ENCODE peak calls at places on chromosomes 5 and 9, in ten cellular contexts. C is lung, R is A549, M is adrenal gland, T is mucosa of descending colon, O is lower leg skin, V is epithelial cell of proximal tubule, H is GM12878, G is coronary artery, K is astrocyte. D is an unnamed sample.

GRCh38 chr5:157971466-157972324 is 112.8 kb upstream of the CLINT1 start:
- DNase-seq in C (no peak), R (no peak), M (no peak), T (no peak), O (no peak), V (no peak), H (no peak), G (no peak), K (no peak), D (no peak)

GRCh38 chr9:70389642-70390266 is 24.7 kb downstream of the KLF9 start:
- DNase-seq in C (no peak), R (no peak), M (peak), T (no peak), O (no peak), V (no peak), H (no peak), G (no peak), K (peak), D (no peak)

GRCh38 chr9:132768932-132769894 is 98.9 kb downstream of the GTF3C4 start:
- DNase-seq in C (peak), R (peak), M (peak), T (peak), O (no peak), V (no peak), H (peak), G (peak), K (peak), D (peak)

GRCh38 chr9:109421034-109421700 is 76.9 kb downstream of the PTPN3 start:
- DNase-seq in C (no peak), R (no peak), M (no peak), T (no peak), O (no peak), V (no peak), H (no peak), G (no peak), K (no peak), D (no peak)

GRCh38 chr9:13354733-13355132 is 75.2 kb upstream of the MPDZ start:
- DNase-seq in C (no peak), R (no peak), M (no peak), T (no peak), O (no peak), V (no peak), H (no peak), G (no peak), K (peak), D (no peak)

GRCh38 chr5:135155616-135156214 is 121.7 kb upstream of the PITX1 start:
- DNase-seq in C (no peak), R (no peak), M (no peak), T (no peak), O (no peak), V (no peak), H (no peak), G (no peak), K (no peak), D (peak)

GRCh38 chr9:978117-978830 is 1.8 kb downstream of the DMRT3 start:
- DNase-seq in C (no peak), R (no peak), M (no peak), T (no peak), O (no peak), V (no peak), H (no peak), G (no peak), K (no peak), D (no peak)

GRCh38 chr9:93064392-93065124 is 6.1 kb downstream of the SUSD3 start:
- DNase-seq in C (peak), R (no peak), M (no peak), T (peak), O (peak), V (no peak), H (peak), G (no peak), K (peak), D (no peak)

GRCh38 chr5:65190328-65191053 is 291.2 kb downstream of the ADAMTS6 start:
- DNase-seq in C (no peak), R (no peak), M (no peak), T (no peak), O (no peak), V (no peak), H (peak), G (no peak), K (peak), D (no peak)

GRCh38 chr5:56676091-56676768 is 139.1 kb upstream of the MAP3K1 start:
- DNase-seq in C (no peak), R (no peak), M (no peak), T (no peak), O (no peak), V (peak), H (no peak), G (no peak), K (no peak), D (no peak)

GRCh38 chr5:42495908-42496307 is 72.7 kb downstream of the GHR start:
- DNase-seq in C (no peak), R (no peak), M (peak), T (no peak), O (peak), V (no peak), H (no peak), G (no peak), K (no peak), D (no peak)

GRCh38 chr5:22896155-22896554 is 43.0 kb upstream of the CDH12 start:
- DNase-seq in C (no peak), R (no peak), M (no peak), T (no peak), O (no peak), V (no peak), H (no peak), G (no peak), K (no peak), D (no peak)

GRCh38 chr5:56450766-56451165 is 217.6 kb upstream of the ANKRD55 start:
- DNase-seq in C (no peak), R (no peak), M (no peak), T (no peak), O (no peak), V (no peak), H (no peak), G (no peak), K (no peak), D (no peak)

GRCh38 chr9:95796029-95796428 is 79.5 kb upstream of the ERCC6L2 start:
- DNase-seq in C (no peak), R (no peak), M (no peak), T (no peak), O (no peak), V (no peak), H (no peak), G (no peak), K (no peak), D (no peak)

GRCh38 chr9:85741112-85741874 is 461 bp downstream of the AGTPBP1 start:
- DNase-seq in C (peak), R (peak), M (peak), T (peak), O (peak), V (no peak), H (no peak), G (peak), K (peak), D (no peak)

GRCh38 chr5:92527311-92528078 is 1053.5 kb downstream of the NR2F1-AS1 start:
- DNase-seq in C (no peak), R (no peak), M (no peak), T (no peak), O (no peak), V (no peak), H (no peak), G (no peak), K (peak), D (no peak)

GRCh38 chr9:110960288-110960687 is 78.0 kb downstream of the LPAR1 start:
- DNase-seq in C (no peak), R (no peak), M (no peak), T (no peak), O (no peak), V (no peak), H (no peak), G (no peak), K (no peak), D (no peak)

GRCh38 chr9:101478444-101478843 is 42.9 kb upstream of the ALDOB start:
- DNase-seq in C (no peak), R (no peak), M (no peak), T (no peak), O (no peak), V (no peak), H (no peak), G (no peak), K (no peak), D (no peak)

GRCh38 chr9:68750179-68750685 is 45.2 kb downstream of the PIP5K1B start:
- DNase-seq in C (no peak), R (no peak), M (no peak), T (no peak), O (no peak), V (no peak), H (no peak), G (no peak), K (no peak), D (no peak)

GRCh38 chr9:68418259-68418845 is 61.9 kb downstream of the PGM5 start:
- DNase-seq in C (no peak), R (no peak), M (no peak), T (no peak), O (no peak), V (no peak), H (no peak), G (no peak), K (no peak), D (no peak)

GRCh38 chr9:70435948-70436347 is 21.5 kb upstream of the KLF9 start:
- DNase-seq in C (no peak), R (no peak), M (peak), T (no peak), O (no peak), V (no peak), H (no peak), G (no peak), K (peak), D (no peak)

GRCh38 chr9:127210851-127211730 is 53.5 kb upstream of the GARNL3 start:
- DNase-seq in C (no peak), R (no peak), M (no peak), T (no peak), O (no peak), V (no peak), H (no peak), G (no peak), K (no peak), D (no peak)

GRCh38 chr9:130537346-130538050 is 41.9 kb upstream of the FUBP3 start:
- DNase-seq in C (no peak), R (no peak), M (no peak), T (no peak), O (no peak), V (no peak), H (no peak), G (no peak), K (no peak), D (no peak)

GRCh38 chr5:76953551-76954382 is 922 bp downstream of the CRHBP start:
- DNase-seq in C (no peak), R (no peak), M (no peak), T (peak), O (no peak), V (no peak), H (no peak), G (no peak), K (peak), D (no peak)

GRCh38 chr9:114072181-114073140 is 5.6 kb downstream of the AMBP start:
- DNase-seq in C (peak), R (no peak), M (no peak), T (no peak), O (peak), V (no peak), H (no peak), G (peak), K (peak), D (no peak)

GRCh38 chr5:81140942-81141341 is 92.2 kb upstream of the CKMT2 start:
- DNase-seq in C (no peak), R (no peak), M (peak), T (no peak), O (no peak), V (no peak), H (no peak), G (no peak), K (peak), D (no peak)

GRCh38 chr5:157215826-157216167 is 35.2 kb downstream of the ITK start:
- DNase-seq in C (no peak), R (no peak), M (no peak), T (no peak), O (no peak), V (no peak), H (no peak), G (no peak), K (no peak), D (no peak)

GRCh38 chr9:89532478-89532877 is 34.6 kb upstream of the SEMA4D start:
- DNase-seq in C (no peak), R (no peak), M (no peak), T (no peak), O (no peak), V (no peak), H (no peak), G (no peak), K (no peak), D (no peak)

GRCh38 chr5:172918421-172919371 is 40.5 kb upstream of the RPL26L1 start:
- DNase-seq in C (no peak), R (no peak), M (no peak), T (no peak), O (no peak), V (no peak), H (no peak), G (no peak), K (no peak), D (no peak)

GRCh38 chr5:60960591-60960990 is 15.6 kb downstream of the NDUFAF2 start:
- DNase-seq in C (no peak), R (no peak), M (no peak), T (no peak), O (no peak), V (no peak), H (no peak), G (no peak), K (no peak), D (no peak)

GRCh38 chr5:60961685-60962084 is 16.7 kb downstream of the NDUFAF2 start:
- DNase-seq in C (no peak), R (no peak), M (no peak), T (no peak), O (no peak), V (peak), H (no peak), G (no peak), K (peak), D (no peak)

GRCh38 chr5:60958088-60958487 is 13.1 kb downstream of the NDUFAF2 start:
- DNase-seq in C (no peak), R (no peak), M (no peak), T (no peak), O (no peak), V (no peak), H (no peak), G (no peak), K (no peak), D (no peak)

GRCh38 chr5:60958712-60959111 is 13.7 kb downstream of the NDUFAF2 start:
- DNase-seq in C (no peak), R (no peak), M (no peak), T (no peak), O (no peak), V (no peak), H (no peak), G (no peak), K (no peak), D (no peak)

GRCh38 chr5:60959156-60959555 is 14.2 kb downstream of the NDUFAF2 start:
- DNase-seq in C (no peak), R (no peak), M (no peak), T (no peak), O (no peak), V (no peak), H (no peak), G (no peak), K (no peak), D (no peak)
- TF ChIP-seq CTCF in C (no peak), R (peak), M (peak), T (no peak), O (no peak), V (no peak), H (no peak), G (no peak), K (peak), D (peak)

GRCh38 chr5:141101059-141101458 is 786 bp downstream of the PCDHB3 start:
- DNase-seq in C (no peak), R (no peak), M (no peak), T (no peak), O (no peak), V (no peak), H (no peak), G (no peak), K (no peak), D (no peak)

GRCh38 chr5:141105350-141105749 is 5.1 kb downstream of the PCDHB3 start:
- DNase-seq in C (no peak), R (no peak), M (no peak), T (no peak), O (no peak), V (no peak), H (no peak), G (no peak), K (no peak), D (no peak)

GRCh38 chr5:141094481-141095262 is at the start of gene PCDHB2:
- DNase-seq in C (no peak), R (peak), M (no peak), T (no peak), O (no peak), V (no peak), H (no peak), G (no peak), K (peak), D (no peak)

GRCh38 chr5:141095263-141095641 is 837 bp downstream of the PCDHB2 start:
- DNase-seq in C (no peak), R (no peak), M (no peak), T (no peak), O (no peak), V (no peak), H (no peak), G (no peak), K (no peak), D (no peak)

GRCh38 chr5:141100243-141100805 is at the start of gene PCDHB3:
- DNase-seq in C (no peak), R (no peak), M (no peak), T (no peak), O (no peak), V (no peak), H (no peak), G (no peak), K (peak), D (no peak)
- TF ChIP-seq CTCF in C (no peak), R (no peak), M (no peak), T (no peak), O (no peak), V (peak), H (no peak), G (no peak), K (peak), D (no peak)

GRCh38 chr9:123269316-123269715 is 930 bp upstream of the STRBP start:
- DNase-seq in C (no peak), R (no peak), M (no peak), T (no peak), O (no peak), V (no peak), H (no peak), G (no peak), K (no peak), D (no peak)
- TF ChIP-seq CTCF in C (no peak), R (no peak), M (no peak), T (no peak), O (no peak), V (no peak), H (no peak), G (no peak), K (no peak), D (no peak)

DNA sequence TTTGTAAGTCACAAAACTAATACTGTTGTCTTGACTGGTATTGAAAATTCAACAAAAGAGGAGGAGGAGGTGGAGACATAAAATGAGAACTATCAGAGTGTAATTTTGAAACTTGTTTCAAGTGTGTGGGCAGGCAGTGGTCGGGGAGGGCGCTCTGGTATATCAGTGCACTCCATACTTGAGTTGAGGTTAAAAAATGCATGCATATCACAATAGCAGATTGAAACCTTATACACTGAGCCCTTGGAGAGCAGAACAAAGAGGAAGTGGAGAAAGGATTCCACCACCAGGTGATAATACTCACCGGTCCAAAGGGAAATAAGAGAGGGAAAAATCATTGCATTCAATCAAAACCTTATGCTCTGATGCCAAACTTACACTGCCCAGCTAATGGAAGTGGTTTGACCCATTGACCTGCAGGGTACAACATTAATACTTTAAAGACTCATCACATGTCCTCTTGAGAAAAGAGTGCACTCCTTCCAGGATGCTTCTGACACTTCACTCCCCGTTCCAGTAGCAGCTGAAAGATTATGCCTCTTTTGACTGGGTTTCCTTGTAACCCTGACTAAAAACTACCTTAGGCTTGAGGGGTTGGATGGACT is 79.5 kb upstream of the FAM169A start:
- DNase-seq in C (no peak), R (no peak), M (no peak), T (no peak), O (no peak), V (no peak), H (peak), G (no peak), K (no peak), D (no peak)
- TF ChIP-seq CTCF in C (no peak), R (no peak), M (no peak), T (no peak), O (no peak), V (no peak), H (no peak), G (no peak), K (no peak), D (no peak)

GRCh38 chr9:36637491-36638270 is 65.0 kb downstream of the MELK start:
- DNase-seq in C (no peak), R (no peak), M (no peak), T (no peak), O (no peak), V (no peak), H (no peak), G (no peak), K (no peak), D (no peak)
- TF ChIP-seq CTCF in C (no peak), R (no peak), M (no peak), T (no peak), O (no peak), V (no peak), H (no peak), G (no peak), K (no peak), D (no peak)

GRCh38 chr5:130198927-130199326 is 294.7 kb downstream of the CHSY3 start:
- DNase-seq in C (no peak), R (peak), M (no peak), T (no peak), O (no peak), V (no peak), H (no peak), G (no peak), K (peak), D (no peak)
- TF ChIP-seq CTCF in C (no peak), R (no peak), M (no peak), T (no peak), O (no peak), V (peak), H (peak), G (no peak), K (no peak), D (peak)

DNA sequence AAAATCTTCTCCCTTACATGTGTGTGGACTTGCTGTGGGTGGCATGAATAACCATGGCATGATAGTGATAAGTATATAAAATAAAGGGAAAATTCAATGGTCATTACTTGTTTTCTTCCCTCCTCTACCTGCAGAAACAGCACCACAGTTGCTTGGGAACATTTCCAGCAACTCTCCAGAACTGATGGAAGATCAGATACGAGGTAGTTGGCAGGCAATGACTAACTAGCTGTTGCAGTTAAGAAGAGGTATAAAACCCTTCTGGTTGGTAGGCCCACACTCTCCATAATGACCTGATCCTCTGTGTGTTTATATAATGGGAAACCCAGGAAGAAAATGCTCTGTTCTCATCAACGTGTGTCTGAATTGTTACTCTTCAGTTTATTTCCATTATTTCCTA is 185.9 kb downstream of the SYK start:
- DNase-seq in C (no peak), R (no peak), M (no peak), T (no peak), O (no peak), V (no peak), H (no peak), G (no peak), K (no peak), D (no peak)
- TF ChIP-seq CTCF in C (no peak), R (no peak), M (no peak), T (no peak), O (no peak), V (no peak), H (no peak), G (no peak), K (no peak), D (no peak)

D was measured in osteocyte.